ENCODE peak calls at places on chromosomes 3 and 15, in six cellular contexts. One of them, this sample, is unnamed.

GRCh38 chr3:51381333-51381705 is 3.8 kb upstream of the MANF start:
- DNase-seq in NCI-H1092 treated with DMSO at 0.1 percent for 48 hours: no peak
- DNase-seq in ovary: no peak
- DNase-seq in transverse colon: no peak
- DNase-seq in substantia nigra: no peak
- DNase-seq in iPS-NIHi11: no peak
- DNase-seq in this sample: no peak

GRCh38 chr3:17645074-17645698 is 97.2 kb downstream of the TBC1D5 start:
- DNase-seq in substantia nigra: peak
- DNase-seq in iPS-NIHi11: peak
- DNase-seq in transverse colon: no peak
- DNase-seq in ovary: no peak
- DNase-seq in NCI-H1092 treated with DMSO at 0.1 percent for 48 hours: peak
- DNase-seq in this sample: no peak

GRCh38 chr3:192892981-192893827 is 24.5 kb downstream of the MB21D2 start:
- DNase-seq in NCI-H1092 treated with DMSO at 0.1 percent for 48 hours: no peak
- DNase-seq in substantia nigra: peak
- DNase-seq in transverse colon: peak
- DNase-seq in ovary: no peak
- DNase-seq in iPS-NIHi11: no peak
- DNase-seq in this sample: peak

GRCh38 chr3:25306066-25306465 is 122.0 kb upstream of the RARB start:
- DNase-seq in NCI-H1092 treated with DMSO at 0.1 percent for 48 hours: no peak
- DNase-seq in substantia nigra: no peak
- DNase-seq in iPS-NIHi11: no peak
- DNase-seq in transverse colon: no peak
- DNase-seq in ovary: no peak
- DNase-seq in this sample: no peak

GRCh38 chr3:57164217-57164605 is 942 bp downstream of the IL17RD start:
- DNase-seq in substantia nigra: no peak
- DNase-seq in NCI-H1092 treated with DMSO at 0.1 percent for 48 hours: no peak
- DNase-seq in ovary: peak
- DNase-seq in iPS-NIHi11: no peak
- DNase-seq in transverse colon: peak
- DNase-seq in this sample: no peak

GRCh38 chr15:57297163-57297593 is 79.1 kb upstream of the CGNL1 start:
- DNase-seq in substantia nigra: no peak
- DNase-seq in transverse colon: no peak
- DNase-seq in iPS-NIHi11: no peak
- DNase-seq in ovary: no peak
- DNase-seq in NCI-H1092 treated with DMSO at 0.1 percent for 48 hours: no peak
- DNase-seq in this sample: peak

GRCh38 chr3:12416731-12417130 is 67.5 kb upstream of the TSEN2 start:
- DNase-seq in transverse colon: no peak
- DNase-seq in ovary: no peak
- DNase-seq in iPS-NIHi11: no peak
- DNase-seq in NCI-H1092 treated with DMSO at 0.1 percent for 48 hours: no peak
- DNase-seq in substantia nigra: no peak
- DNase-seq in this sample: no peak

GRCh38 chr15:70054884-70055387 is 42.8 kb downstream of the TLE3 start:
- DNase-seq in NCI-H1092 treated with DMSO at 0.1 percent for 48 hours: no peak
- DNase-seq in iPS-NIHi11: no peak
- DNase-seq in ovary: peak
- DNase-seq in substantia nigra: no peak
- DNase-seq in transverse colon: no peak
- DNase-seq in this sample: no peak

GRCh38 chr3:181824961-181825360 is 113.2 kb downstream of the SOX2 start:
- DNase-seq in NCI-H1092 treated with DMSO at 0.1 percent for 48 hours: no peak
- DNase-seq in ovary: no peak
- DNase-seq in substantia nigra: no peak
- DNase-seq in transverse colon: no peak
- DNase-seq in iPS-NIHi11: no peak
- DNase-seq in this sample: no peak

GRCh38 chr15:80800067-80800466 is 20.9 kb downstream of the CEMIP start:
- DNase-seq in transverse colon: no peak
- DNase-seq in NCI-H1092 treated with DMSO at 0.1 percent for 48 hours: no peak
- DNase-seq in substantia nigra: no peak
- DNase-seq in ovary: no peak
- DNase-seq in iPS-NIHi11: no peak
- DNase-seq in this sample: no peak

GRCh38 chr15:78509726-78510312 is 2.4 kb downstream of the HYKK start:
- DNase-seq in iPS-NIHi11: no peak
- DNase-seq in ovary: no peak
- DNase-seq in substantia nigra: no peak
- DNase-seq in NCI-H1092 treated with DMSO at 0.1 percent for 48 hours: no peak
- DNase-seq in transverse colon: no peak
- DNase-seq in this sample: no peak

GRCh38 chr3:188947401-188947982 is 224.3 kb upstream of the TPRG1 start:
- DNase-seq in NCI-H1092 treated with DMSO at 0.1 percent for 48 hours: peak
- DNase-seq in transverse colon: peak
- DNase-seq in iPS-NIHi11: peak
- DNase-seq in substantia nigra: peak
- DNase-seq in ovary: peak
- DNase-seq in this sample: peak

GRCh38 chr15:66007663-66008262 is 138.5 kb downstream of the RAB11A start:
- DNase-seq in transverse colon: no peak
- DNase-seq in ovary: no peak
- DNase-seq in NCI-H1092 treated with DMSO at 0.1 percent for 48 hours: no peak
- DNase-seq in iPS-NIHi11: no peak
- DNase-seq in substantia nigra: no peak
- DNase-seq in this sample: no peak

GRCh38 chr3:134666466-134666865 is 15.6 kb upstream of the KY start:
- DNase-seq in NCI-H1092 treated with DMSO at 0.1 percent for 48 hours: no peak
- DNase-seq in substantia nigra: no peak
- DNase-seq in iPS-NIHi11: no peak
- DNase-seq in transverse colon: no peak
- DNase-seq in ovary: no peak
- DNase-seq in this sample: no peak

GRCh38 chr3:171758109-171758508 is 52.2 kb downstream of the PLD1 start:
- DNase-seq in transverse colon: no peak
- DNase-seq in substantia nigra: no peak
- DNase-seq in ovary: no peak
- DNase-seq in iPS-NIHi11: no peak
- DNase-seq in NCI-H1092 treated with DMSO at 0.1 percent for 48 hours: no peak
- DNase-seq in this sample: no peak

GRCh38 chr3:14412831-14413380 is 10.5 kb downstream of the SLC6A6 start:
- DNase-seq in iPS-NIHi11: peak
- DNase-seq in NCI-H1092 treated with DMSO at 0.1 percent for 48 hours: no peak
- DNase-seq in substantia nigra: peak
- DNase-seq in ovary: peak
- DNase-seq in transverse colon: no peak
- DNase-seq in this sample: no peak

GRCh38 chr3:52053307-52054304 is 2.8 kb downstream of the DUSP7 start:
- DNase-seq in iPS-NIHi11: no peak
- DNase-seq in ovary: peak
- DNase-seq in substantia nigra: peak
- DNase-seq in NCI-H1092 treated with DMSO at 0.1 percent for 48 hours: no peak
- DNase-seq in transverse colon: no peak
- DNase-seq in this sample: no peak

GRCh38 chr3:197443506-197443905 is 112.3 kb downstream of the BDH1 start:
- DNase-seq in ovary: no peak
- DNase-seq in substantia nigra: no peak
- DNase-seq in NCI-H1092 treated with DMSO at 0.1 percent for 48 hours: no peak
- DNase-seq in transverse colon: no peak
- DNase-seq in iPS-NIHi11: no peak
- DNase-seq in this sample: peak

GRCh38 chr3:129633751-129634481 is 27.4 kb upstream of the PLXND1 start:
- DNase-seq in substantia nigra: no peak
- DNase-seq in transverse colon: no peak
- DNase-seq in NCI-H1092 treated with DMSO at 0.1 percent for 48 hours: no peak
- DNase-seq in iPS-NIHi11: no peak
- DNase-seq in ovary: no peak
- DNase-seq in this sample: no peak

GRCh38 chr3:162998205-162998604 is 1501.6 kb downstream of the OTOL1 start:
- DNase-seq in iPS-NIHi11: peak
- DNase-seq in transverse colon: no peak
- DNase-seq in NCI-H1092 treated with DMSO at 0.1 percent for 48 hours: no peak
- DNase-seq in substantia nigra: no peak
- DNase-seq in ovary: no peak
- DNase-seq in this sample: no peak

GRCh38 chr15:98690272-98690671 is 41.9 kb downstream of the IGF1R start:
- DNase-seq in ovary: no peak
- DNase-seq in iPS-NIHi11: no peak
- DNase-seq in NCI-H1092 treated with DMSO at 0.1 percent for 48 hours: no peak
- DNase-seq in substantia nigra: no peak
- DNase-seq in transverse colon: no peak
- DNase-seq in this sample: no peak

GRCh38 chr3:33682770-33683169 is 35.3 kb downstream of the CLASP2 start:
- DNase-seq in iPS-NIHi11: no peak
- DNase-seq in NCI-H1092 treated with DMSO at 0.1 percent for 48 hours: no peak
- DNase-seq in substantia nigra: no peak
- DNase-seq in transverse colon: no peak
- DNase-seq in ovary: no peak
- DNase-seq in this sample: no peak

GRCh38 chr3:120743556-120744195 is 1.1 kb downstream of the GTF2E1 start:
- DNase-seq in NCI-H1092 treated with DMSO at 0.1 percent for 48 hours: no peak
- DNase-seq in transverse colon: no peak
- DNase-seq in iPS-NIHi11: no peak
- DNase-seq in substantia nigra: no peak
- DNase-seq in ovary: peak
- DNase-seq in this sample: no peak

GRCh38 chr3:45981321-45982038 is 14.1 kb downstream of the FYCO1 start:
- DNase-seq in NCI-H1092 treated with DMSO at 0.1 percent for 48 hours: no peak
- DNase-seq in transverse colon: no peak
- DNase-seq in ovary: no peak
- DNase-seq in substantia nigra: no peak
- DNase-seq in iPS-NIHi11: no peak
- DNase-seq in this sample: no peak

GRCh38 chr15:69338535-69339213 is 40.0 kb downstream of the PAQR5 start:
- DNase-seq in iPS-NIHi11: no peak
- DNase-seq in transverse colon: no peak
- DNase-seq in substantia nigra: no peak
- DNase-seq in NCI-H1092 treated with DMSO at 0.1 percent for 48 hours: no peak
- DNase-seq in ovary: no peak
- DNase-seq in this sample: no peak

GRCh38 chr3:6204891-6205290 is 656.0 kb upstream of the GRM7 start:
- DNase-seq in transverse colon: no peak
- DNase-seq in substantia nigra: no peak
- DNase-seq in NCI-H1092 treated with DMSO at 0.1 percent for 48 hours: no peak
- DNase-seq in iPS-NIHi11: no peak
- DNase-seq in ovary: no peak
- DNase-seq in this sample: no peak

GRCh38 chr3:107285197-107285596 is 92.0 kb upstream of the CCDC54 start:
- DNase-seq in iPS-NIHi11: peak
- DNase-seq in NCI-H1092 treated with DMSO at 0.1 percent for 48 hours: no peak
- DNase-seq in substantia nigra: no peak
- DNase-seq in ovary: no peak
- DNase-seq in transverse colon: no peak
- DNase-seq in this sample: no peak

GRCh38 chr3:170717410-170718402 is 131.8 kb upstream of the SLC7A14 start:
- DNase-seq in iPS-NIHi11: no peak
- DNase-seq in transverse colon: no peak
- DNase-seq in ovary: no peak
- DNase-seq in NCI-H1092 treated with DMSO at 0.1 percent for 48 hours: no peak
- DNase-seq in substantia nigra: no peak
- DNase-seq in this sample: peak

GRCh38 chr15:69450968-69451695 is 1.5 kb upstream of the RPLP1 start:
- DNase-seq in transverse colon: no peak
- DNase-seq in substantia nigra: no peak
- DNase-seq in iPS-NIHi11: no peak
- DNase-seq in ovary: peak
- DNase-seq in NCI-H1092 treated with DMSO at 0.1 percent for 48 hours: no peak
- DNase-seq in this sample: no peak

GRCh38 chr3:151923901-151924300 is 50.5 kb downstream of the SUCNR1 start:
- DNase-seq in NCI-H1092 treated with DMSO at 0.1 percent for 48 hours: no peak
- DNase-seq in transverse colon: no peak
- DNase-seq in ovary: no peak
- DNase-seq in iPS-NIHi11: no peak
- DNase-seq in substantia nigra: no peak
- DNase-seq in this sample: no peak

GRCh38 chr15:90871716-90872480 is 3.5 kb downstream of the FURIN start:
- DNase-seq in transverse colon: peak
- DNase-seq in ovary: peak
- DNase-seq in iPS-NIHi11: peak
- DNase-seq in substantia nigra: no peak
- DNase-seq in NCI-H1092 treated with DMSO at 0.1 percent for 48 hours: no peak
- DNase-seq in this sample: peak

This sample was measured in lung.